ENCODE peak calls at places on chromosomes 1 and 21, in nine cellular contexts. T is activated T-helper 1 cell treated with Interleukin-2 at 50 U/mL for 16 hours; G is NT2/D1; U is germinal center; K is memory B cell; C is ovary; I is stimulated activated CD8-positive, alpha-beta memory T cell treated with anti-CD3 and anti-CD28 coated beads, Interleukin-15, amount 100 ng/mL, for 24 hours; E is chondrocyte; R is lung. H is an unnamed sample.

GRCh38 chr1:53292690-53293089 is 35.2 kb downstream of the LRP8 start:
- DNase-seq in T (no peak), E (no peak), R (no peak), G (no peak), U (no peak), C (no peak), K (no peak), I (no peak), H (no peak)

GRCh38 chr1:113456967-113457366 is 66.7 kb downstream of the MAGI3 start:
- DNase-seq in G (no peak), E (no peak), U (no peak), R (peak), I (no peak), T (no peak), C (peak), K (no peak), H (peak)

GRCh38 chr1:172764378-172764777 is 105.5 kb downstream of the FASLG start:
- DNase-seq in G (no peak), T (no peak), U (no peak), C (no peak), E (no peak), K (no peak), I (no peak), R (no peak), H (no peak)

GRCh38 chr1:164440222-164440621 is 118.8 kb upstream of the PBX1 start:
- DNase-seq in U (no peak), T (no peak), E (no peak), I (no peak), C (no peak), K (no peak), G (no peak), R (no peak), H (no peak)

GRCh38 chr1:235675152-235675890 is 25.7 kb upstream of the GNG4 start:
- DNase-seq in K (no peak), T (no peak), C (no peak), R (no peak), U (no peak), E (no peak), I (no peak), G (no peak), H (peak)

GRCh38 chr1:67945733-67946374 is 104.6 kb downstream of the DIRAS3 start:
- DNase-seq in K (no peak), T (no peak), E (no peak), C (no peak), G (no peak), U (no peak), R (no peak), I (no peak), H (no peak)

GRCh38 chr1:90476994-90477393 is 240.1 kb downstream of the BARHL2 start:
- DNase-seq in G (no peak), T (no peak), U (no peak), I (no peak), E (no peak), C (no peak), K (no peak), R (no peak), H (no peak)

GRCh38 chr1:110370827-110371226 is 20.0 kb downstream of the SLC16A4 start:
- DNase-seq in K (no peak), I (no peak), T (no peak), E (no peak), G (no peak), U (no peak), R (no peak), C (no peak), H (no peak)

GRCh38 chr1:51631747-51632146 is 14.9 kb downstream of the OSBPL9 start:
- DNase-seq in C (no peak), U (no peak), E (no peak), R (no peak), I (no peak), K (no peak), G (no peak), T (no peak), H (no peak)

GRCh38 chr1:216064643-216065042 is 358.6 kb downstream of the USH2A start:
- DNase-seq in R (no peak), G (no peak), E (no peak), U (no peak), T (no peak), I (no peak), C (no peak), K (no peak), H (no peak)

GRCh38 chr1:41587791-41588190 is 103.3 kb upstream of the EDN2 start:
- DNase-seq in U (no peak), G (no peak), I (no peak), C (no peak), R (no peak), E (no peak), T (no peak), K (no peak), H (no peak)

GRCh38 chr1:94679336-94680007 is 137.9 kb upstream of the F3 start:
- DNase-seq in E (no peak), G (no peak), C (no peak), I (no peak), R (peak), K (no peak), U (no peak), T (no peak), H (no peak)

GRCh38 chr21:39182484-39183271 is 573 bp downstream of the PSMG1 start:
- DNase-seq in K (no peak), C (no peak), T (no peak), U (no peak), I (no peak), E (no peak), R (no peak), G (no peak), H (no peak)

GRCh38 chr1:171468120-171468790 is 17.1 kb upstream of the PRRC2C start:
- DNase-seq in R (no peak), C (no peak), K (no peak), U (no peak), I (no peak), T (no peak), G (no peak), E (no peak), H (no peak)

GRCh38 chr1:61450454-61451213 is 274.3 kb downstream of the TM2D1 start:
- DNase-seq in E (no peak), K (no peak), G (no peak), T (no peak), R (no peak), U (no peak), I (no peak), C (no peak), H (no peak)